ENCODE peak calls at places on chromosomes 16 and 17, in four cellular contexts. A is EL, H is K562, I is T-helper 2 cell. V is an unnamed sample.

GRCh38 chr16:27726621-27727275 is 176.8 kb downstream of the KATNIP start:
- DNase-seq in A (peak), H (no peak), I (no peak), V (peak)

GRCh38 chr17:73586921-73587680 is 57.1 kb downstream of the SDK2 start:
- DNase-seq in A (no peak), H (peak), I (no peak), V (no peak)

GRCh38 chr16:31265329-31266245 is 5.8 kb downstream of the ITGAM start:
- DNase-seq in A (peak), H (no peak), I (peak), V (peak)

GRCh38 chr16:67968440-67969285 is at the start of gene SLC12A4:
- DNase-seq in A (peak), H (peak), I (peak), V (peak)

GRCh38 chr16:22183901-22184614 is 21.8 kb downstream of the SDR42E2 start:
- DNase-seq in A (no peak), H (peak), I (no peak), V (no peak)

GRCh38 chr16:31072540-31073072 is 1.4 kb downstream of the ZNF668 start:
- DNase-seq in A (peak), H (peak), I (peak), V (no peak)

GRCh38 chr16:28108590-28109247 is 45.2 kb upstream of the GSG1L start:
- DNase-seq in A (no peak), H (no peak), I (no peak), V (no peak)

GRCh38 chr17:17061516-17061915 is 19.3 kb downstream of the MPRIP start:
- DNase-seq in A (no peak), H (no peak), I (no peak), V (no peak)

GRCh38 chr16:50684823-50685455 is 3.8 kb upstream of the SNX20 start:
- DNase-seq in A (no peak), H (no peak), I (no peak), V (no peak)

GRCh38 chr17:45307290-45308015 is 9.4 kb downstream of the MAP3K14 start:
- DNase-seq in A (peak), H (no peak), I (no peak), V (peak)

GRCh38 chr17:78168906-78169793 is 769 bp downstream of the SYNGR2 start:
- DNase-seq in A (peak), H (peak), I (peak), V (peak)

GRCh38 chr17:77128895-77129567 is 11.7 kb upstream of the SEC14L1 start:
- DNase-seq in A (peak), H (no peak), I (no peak), V (no peak)

GRCh38 chr17:40099627-40100418 is 566 bp downstream of the NR1D1 start:
- DNase-seq in A (peak), H (no peak), I (no peak), V (no peak)

GRCh38 chr17:78997231-78997741 is 12.3 kb downstream of the CANT1 start:
- DNase-seq in A (no peak), H (no peak), I (no peak), V (no peak)

GRCh38 chr16:82639666-82640336 is 13.0 kb downstream of the CDH13 start:
- DNase-seq in A (peak), H (peak), I (no peak), V (peak)

GRCh38 chr16:50666658-50667496 is 14.2 kb downstream of the SNX20 start:
- DNase-seq in A (no peak), H (no peak), I (no peak), V (no peak)

GRCh38 chr16:4182581-4183257 is 59.2 kb downstream of the SRL start:
- DNase-seq in A (no peak), H (no peak), I (no peak), V (no peak)

GRCh38 chr16:30567160-30567990 is 4.1 kb downstream of the ZNF688 start:
- DNase-seq in A (no peak), H (no peak), I (peak), V (peak)

GRCh38 chr17:57604771-57605733 is 140.0 kb downstream of the CCDC182 start:
- DNase-seq in A (no peak), H (no peak), I (peak), V (no peak)

GRCh38 chr16:85829751-85830445 is 30.4 kb downstream of the COX4I1 start:
- DNase-seq in A (no peak), H (no peak), I (no peak), V (no peak)

GRCh38 chr16:2214721-2214970 is at the start of gene PGP:
- DNase-seq in A (no peak), H (no peak), I (no peak), V (no peak)

GRCh38 chr17:76384222-76384986 is at the start of gene SPHK1:
- DNase-seq in A (peak), H (peak), I (peak), V (peak)

GRCh38 chr16:56964243-56965148 is 2.7 kb downstream of the CETP start:
- DNase-seq in A (peak), H (peak), I (peak), V (peak)

GRCh38 chr17:54270499-54270898 is 447.8 kb downstream of the KIF2B start:
- DNase-seq in A (no peak), H (no peak), I (no peak), V (no peak)

GRCh38 chr17:17127156-17127555 is 79.0 kb downstream of the PLD6 start:
- DNase-seq in A (no peak), H (no peak), I (peak), V (no peak)

GRCh38 chr17:5619088-5619740 is 34.9 kb upstream of the NLRP1 start:
- DNase-seq in A (no peak), H (peak), I (no peak), V (no peak)

GRCh38 chr16:81602792-81603191 is 158.2 kb downstream of the CMIP start:
- DNase-seq in A (no peak), H (no peak), I (no peak), V (no peak)

GRCh38 chr16:2388875-2389433 is 40.3 kb upstream of the CCNF start:
- DNase-seq in A (peak), H (no peak), I (no peak), V (no peak)

GRCh38 chr17:21105081-21105480 is 21.7 kb upstream of the DHRS7B start:
- DNase-seq in A (no peak), H (no peak), I (no peak), V (no peak)

GRCh38 chr16:79293831-79294230 is 306.7 kb downstream of the MAF start:
- DNase-seq in A (no peak), H (no peak), I (no peak), V (no peak)

GRCh38 chr17:58997756-58998553 is 108.7 kb downstream of the TRIM37 start:
- DNase-seq in A (no peak), H (no peak), I (no peak), V (no peak)

GRCh38 chr17:80605326-80606066 is 60.9 kb downstream of the RPTOR start:
- DNase-seq in A (no peak), H (peak), I (no peak), V (peak)

GRCh38 chr17:27473748-27474609 is 17.7 kb downstream of the KSR1 start:
- DNase-seq in A (no peak), H (peak), I (peak), V (no peak)

GRCh38 chr16:56625140-56625942 is at the start of gene MT1E:
- DNase-seq in A (peak), H (no peak), I (peak), V (peak)

GRCh38 chr17:72373910-72374741 is 253.3 kb downstream of the SOX9 start:
- DNase-seq in A (no peak), H (no peak), I (no peak), V (no peak)

V was measured in NCI-H226.